ENCODE peak calls at places on chromosomes 2 and 18, in five cellular contexts. One of them, this sample, is unnamed. For H3K4me1 and H3K36me3, the result is how much of the 10 kb centered on the place peaks cover.

GRCh38 chr2:101387151-101387807 is at the start of gene CREG2:
- DNase-seq in GM23248: peak
- DNase-seq in naive thymus-derived CD4-positive, alpha-beta T cell: peak
- DNase-seq in ascending aorta: peak
- DNase-seq in fibroblast of lung: peak
- DNase-seq in this sample: peak

GRCh38 chr2:180979086-180979934 is 1.1 kb upstream of the UBE2E3 start:
- DNase-seq in GM23248: peak
- DNase-seq in naive thymus-derived CD4-positive, alpha-beta T cell: peak
- DNase-seq in ascending aorta: peak
- DNase-seq in fibroblast of lung: peak
- DNase-seq in this sample: no peak

GRCh38 chr2:170573660-170574059 is 141.5 kb upstream of the SP5 start:
- DNase-seq in GM23248: no peak
- DNase-seq in naive thymus-derived CD4-positive, alpha-beta T cell: no peak
- DNase-seq in ascending aorta: no peak
- DNase-seq in fibroblast of lung: no peak
- DNase-seq in this sample: no peak

GRCh38 chr18:23115683-23116096 is 19.6 kb upstream of the CABLES1 start:
- DNase-seq in GM23248: peak
- DNase-seq in naive thymus-derived CD4-positive, alpha-beta T cell: no peak
- DNase-seq in ascending aorta: no peak
- DNase-seq in fibroblast of lung: peak
- DNase-seq in this sample: no peak

GRCh38 chr18:75213610-75214009 is 3.0 kb downstream of the TSHZ1 start:
- DNase-seq in GM23248: peak
- DNase-seq in naive thymus-derived CD4-positive, alpha-beta T cell: no peak
- DNase-seq in ascending aorta: no peak
- DNase-seq in fibroblast of lung: peak
- DNase-seq in this sample: no peak

GRCh38 chr2:220811952-220812570 is 760.0 kb downstream of the EPHA4 start:
- DNase-seq in GM23248: peak
- DNase-seq in naive thymus-derived CD4-positive, alpha-beta T cell: no peak
- DNase-seq in ascending aorta: no peak
- DNase-seq in fibroblast of lung: peak
- DNase-seq in this sample: no peak

GRCh38 chr2:23516546-23517256 is 131.7 kb downstream of the KLHL29 start:
- DNase-seq in GM23248: no peak
- DNase-seq in naive thymus-derived CD4-positive, alpha-beta T cell: no peak
- DNase-seq in ascending aorta: no peak
- DNase-seq in fibroblast of lung: no peak
- DNase-seq in this sample: no peak

GRCh38 chr2:207258191-207258991 is 92.6 kb upstream of the KLF7 start:
- DNase-seq in GM23248: peak
- DNase-seq in naive thymus-derived CD4-positive, alpha-beta T cell: no peak
- DNase-seq in ascending aorta: peak
- DNase-seq in fibroblast of lung: peak
- DNase-seq in this sample: peak

GRCh38 chr18:14971461-14972185 is 223.7 kb downstream of the ANKRD30B start:
- DNase-seq in GM23248: peak
- DNase-seq in naive thymus-derived CD4-positive, alpha-beta T cell: no peak
- DNase-seq in ascending aorta: no peak
- DNase-seq in fibroblast of lung: no peak
- DNase-seq in this sample: no peak

GRCh38 chr2:240635998-240636547 is 10.8 kb downstream of the GPR35 start:
- DNase-seq in GM23248: no peak
- DNase-seq in naive thymus-derived CD4-positive, alpha-beta T cell: no peak
- DNase-seq in ascending aorta: peak
- DNase-seq in fibroblast of lung: no peak
- DNase-seq in this sample: peak

GRCh38 chr2:152523091-152523490 is 188.1 kb downstream of the FMNL2 start:
- DNase-seq in GM23248: peak
- DNase-seq in naive thymus-derived CD4-positive, alpha-beta T cell: no peak
- DNase-seq in ascending aorta: no peak
- DNase-seq in fibroblast of lung: peak
- DNase-seq in this sample: no peak

GRCh38 chr18:41370740-41371623 is 584.1 kb upstream of the PIK3C3 start:
- DNase-seq in GM23248: no peak
- DNase-seq in naive thymus-derived CD4-positive, alpha-beta T cell: no peak
- DNase-seq in ascending aorta: no peak
- DNase-seq in fibroblast of lung: no peak
- DNase-seq in this sample: no peak

GRCh38 chr2:37563375-37564011 is 107.9 kb downstream of the CDC42EP3 start:
- DNase-seq in GM23248: peak
- DNase-seq in naive thymus-derived CD4-positive, alpha-beta T cell: no peak
- DNase-seq in ascending aorta: no peak
- DNase-seq in fibroblast of lung: no peak
- DNase-seq in this sample: no peak

GRCh38 chr2:86747708-86748627 is 27.9 kb downstream of the RMND5A start:
- DNase-seq in GM23248: peak
- DNase-seq in naive thymus-derived CD4-positive, alpha-beta T cell: no peak
- DNase-seq in ascending aorta: no peak
- DNase-seq in fibroblast of lung: peak
- DNase-seq in this sample: no peak

GRCh38 chr2:124762388-124762787 is 737.3 kb downstream of the CNTNAP5 start:
- DNase-seq in GM23248: no peak
- DNase-seq in naive thymus-derived CD4-positive, alpha-beta T cell: no peak
- DNase-seq in ascending aorta: no peak
- DNase-seq in fibroblast of lung: no peak
- DNase-seq in this sample: no peak

GRCh38 chr2:229715895-229716507 is 1.6 kb upstream of the DNER start:
- DNase-seq in GM23248: no peak
- DNase-seq in naive thymus-derived CD4-positive, alpha-beta T cell: peak
- DNase-seq in ascending aorta: no peak
- DNase-seq in fibroblast of lung: no peak
- DNase-seq in this sample: no peak

GRCh38 chr2:36912692-36913091 is 53.6 kb downstream of the STRN start:
- DNase-seq in GM23248: peak
- DNase-seq in naive thymus-derived CD4-positive, alpha-beta T cell: no peak
- DNase-seq in ascending aorta: no peak
- DNase-seq in fibroblast of lung: peak
- DNase-seq in this sample: no peak

GRCh38 chr18:48930926-48931325 is 19.8 kb downstream of the SMAD7 start:
- DNase-seq in GM23248: peak
- DNase-seq in naive thymus-derived CD4-positive, alpha-beta T cell: no peak
- DNase-seq in ascending aorta: no peak
- DNase-seq in fibroblast of lung: no peak
- DNase-seq in this sample: peak

GRCh38 chr2:240149943-240150784 is 9.7 kb upstream of the OTOS start:
- DNase-seq in GM23248: peak
- DNase-seq in naive thymus-derived CD4-positive, alpha-beta T cell: no peak
- DNase-seq in ascending aorta: no peak
- DNase-seq in fibroblast of lung: peak
- DNase-seq in this sample: no peak

GRCh38 chr2:228507870-228508269 is 326.4 kb upstream of the SPHKAP start:
- DNase-seq in GM23248: peak
- DNase-seq in naive thymus-derived CD4-positive, alpha-beta T cell: no peak
- DNase-seq in ascending aorta: no peak
- DNase-seq in fibroblast of lung: no peak
- DNase-seq in this sample: no peak

GRCh38 chr2:204027105-204027504 is 90.5 kb downstream of the ICOS start:
- DNase-seq in GM23248: no peak
- DNase-seq in naive thymus-derived CD4-positive, alpha-beta T cell: peak
- DNase-seq in ascending aorta: no peak
- DNase-seq in fibroblast of lung: peak
- DNase-seq in this sample: no peak

GRCh38 chr2:7020939-7021470 is 103.8 kb downstream of the RNF144A start:
- DNase-seq in GM23248: no peak
- DNase-seq in naive thymus-derived CD4-positive, alpha-beta T cell: no peak
- DNase-seq in ascending aorta: no peak
- DNase-seq in fibroblast of lung: no peak
- DNase-seq in this sample: no peak
- H3K4me1 ChIP-seq in GM23248: under half
- H3K4me1 ChIP-seq in naive thymus-derived CD4-positive, alpha-beta T cell: under half
- H3K4me1 ChIP-seq in ascending aorta: under half
- H3K4me1 ChIP-seq in fibroblast of lung: under half
- H3K4me1 ChIP-seq in this sample: under half

DNA sequence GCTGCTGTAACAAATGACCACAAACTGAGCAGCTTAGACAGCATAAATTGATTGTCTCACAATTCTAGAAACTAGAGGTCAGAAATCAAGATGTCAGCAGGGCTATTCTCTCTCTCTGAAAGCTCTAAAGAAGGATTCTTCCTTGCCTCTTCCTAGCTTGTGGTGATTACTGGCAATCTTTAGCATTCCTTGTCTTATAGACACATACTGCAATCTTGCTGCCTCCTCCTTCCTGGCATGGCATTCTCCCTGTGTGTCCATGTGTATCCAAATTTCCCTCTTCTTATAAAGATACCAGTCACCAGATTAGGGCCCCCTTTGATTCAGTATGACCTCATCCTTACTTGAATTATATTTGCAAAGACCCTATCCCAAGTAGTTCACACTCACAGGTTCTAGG is 2.3 kb downstream of the ASB3 start:
- DNase-seq in GM23248: peak
- DNase-seq in naive thymus-derived CD4-positive, alpha-beta T cell: no peak
- DNase-seq in ascending aorta: no peak
- DNase-seq in fibroblast of lung: peak
- DNase-seq in this sample: no peak
- H3K4me3 ChIP-seq in GM23248: peak
- H3K4me3 ChIP-seq in naive thymus-derived CD4-positive, alpha-beta T cell: no peak
- H3K4me3 ChIP-seq in ascending aorta: no peak
- H3K4me3 ChIP-seq in fibroblast of lung: peak
- H3K4me3 ChIP-seq in this sample: no peak

DNA sequence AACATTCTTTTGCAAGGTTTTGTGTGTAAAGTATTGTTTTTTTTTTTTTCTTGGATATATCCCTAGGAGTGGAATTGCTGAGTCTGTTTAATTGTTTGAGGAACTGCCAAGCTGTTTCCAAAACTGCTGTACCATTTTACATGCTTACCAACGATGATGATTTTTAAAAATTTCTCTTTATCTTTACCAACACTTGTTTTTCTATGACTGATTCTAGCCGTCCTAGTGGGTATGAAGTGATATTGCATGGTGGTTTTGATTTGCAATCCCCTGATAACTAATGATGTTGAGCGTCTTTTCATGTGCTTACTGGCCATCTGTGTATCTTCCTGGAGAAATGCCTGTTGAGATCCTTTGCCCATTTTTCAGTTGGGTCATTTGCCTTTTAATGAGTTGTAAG is 8.8 kb upstream of the AOX1 start:
- DNase-seq in GM23248: peak
- DNase-seq in naive thymus-derived CD4-positive, alpha-beta T cell: no peak
- DNase-seq in ascending aorta: no peak
- DNase-seq in fibroblast of lung: no peak
- DNase-seq in this sample: no peak
- H3K36me3 ChIP-seq in GM23248: under half
- H3K36me3 ChIP-seq in naive thymus-derived CD4-positive, alpha-beta T cell: under half
- H3K36me3 ChIP-seq in ascending aorta: under half
- H3K36me3 ChIP-seq in fibroblast of lung: under half
- H3K36me3 ChIP-seq in this sample: under half

GRCh38 chr18:54222922-54223567 is 1.4 kb downstream of the MBD2 start:
- DNase-seq in GM23248: no peak
- DNase-seq in naive thymus-derived CD4-positive, alpha-beta T cell: peak
- DNase-seq in ascending aorta: no peak
- DNase-seq in fibroblast of lung: no peak
- DNase-seq in this sample: no peak
- H3K4me1 ChIP-seq in GM23248: under half
- H3K4me1 ChIP-seq in naive thymus-derived CD4-positive, alpha-beta T cell: under half
- H3K4me1 ChIP-seq in ascending aorta: under half
- H3K4me1 ChIP-seq in fibroblast of lung: under half
- H3K4me1 ChIP-seq in this sample: under half

GRCh38 chr2:149585317-149585885 is 2.2 kb downstream of the MMADHC start:
- DNase-seq in GM23248: no peak
- DNase-seq in naive thymus-derived CD4-positive, alpha-beta T cell: no peak
- DNase-seq in ascending aorta: no peak
- DNase-seq in fibroblast of lung: no peak
- DNase-seq in this sample: no peak
- H3K4me3 ChIP-seq in GM23248: peak
- H3K4me3 ChIP-seq in naive thymus-derived CD4-positive, alpha-beta T cell: peak
- H3K4me3 ChIP-seq in ascending aorta: peak
- H3K4me3 ChIP-seq in fibroblast of lung: peak
- H3K4me3 ChIP-seq in this sample: peak